ENCODE peak calls at places on chromosome 11, in five cellular contexts. One of them, this sample, is unnamed. For H3K4me1, the result is how much of the 10 kb centered on the place peaks cover.

GRCh38 chr11:90391756-90392155 is 168.9 kb upstream of the CHORDC1 start:
- DNase-seq in stomach: no peak
- DNase-seq in body of pancreas: no peak
- DNase-seq in sigmoid colon: no peak
- DNase-seq in upper lobe of left lung: no peak
- DNase-seq in this sample: no peak

GRCh38 chr11:45816614-45817013 is 11.7 kb downstream of the SLC35C1 start:
- DNase-seq in sigmoid colon: peak
- DNase-seq in body of pancreas: no peak
- DNase-seq in upper lobe of left lung: no peak
- DNase-seq in stomach: no peak
- DNase-seq in this sample: no peak

GRCh38 chr11:120712014-120712413 is 200.5 kb downstream of the GRIK4 start:
- DNase-seq in body of pancreas: no peak
- DNase-seq in stomach: no peak
- DNase-seq in upper lobe of left lung: no peak
- DNase-seq in sigmoid colon: no peak
- DNase-seq in this sample: no peak

GRCh38 chr11:123494195-123495050 is 64.4 kb downstream of the GRAMD1B start:
- DNase-seq in body of pancreas: no peak
- DNase-seq in upper lobe of left lung: no peak
- DNase-seq in sigmoid colon: no peak
- DNase-seq in stomach: no peak
- DNase-seq in this sample: no peak

GRCh38 chr11:61460986-61461385 is 31.1 kb downstream of the SDHAF2 start:
- DNase-seq in sigmoid colon: no peak
- DNase-seq in upper lobe of left lung: no peak
- DNase-seq in stomach: no peak
- DNase-seq in body of pancreas: no peak
- DNase-seq in this sample: no peak

GRCh38 chr11:35390737-35391682 is 28.3 kb downstream of the SLC1A2 start:
- DNase-seq in upper lobe of left lung: peak
- DNase-seq in body of pancreas: peak
- DNase-seq in stomach: peak
- DNase-seq in sigmoid colon: no peak
- DNase-seq in this sample: no peak

GRCh38 chr11:121067453-121067852 is 33.6 kb upstream of the TECTA start:
- DNase-seq in body of pancreas: no peak
- DNase-seq in stomach: no peak
- DNase-seq in upper lobe of left lung: no peak
- DNase-seq in sigmoid colon: no peak
- DNase-seq in this sample: no peak

GRCh38 chr11:96707273-96707672 is 317.5 kb downstream of the JRKL start:
- DNase-seq in sigmoid colon: no peak
- DNase-seq in upper lobe of left lung: no peak
- DNase-seq in stomach: no peak
- DNase-seq in body of pancreas: no peak
- DNase-seq in this sample: no peak

GRCh38 chr11:94089356-94089755 is 39.3 kb upstream of the PANX1 start:
- DNase-seq in body of pancreas: no peak
- DNase-seq in stomach: no peak
- DNase-seq in sigmoid colon: no peak
- DNase-seq in upper lobe of left lung: no peak
- DNase-seq in this sample: no peak

GRCh38 chr11:6576471-6577373 is 26.7 kb downstream of the RRP8 start:
- DNase-seq in upper lobe of left lung: no peak
- DNase-seq in sigmoid colon: peak
- DNase-seq in body of pancreas: no peak
- DNase-seq in stomach: no peak
- DNase-seq in this sample: no peak

GRCh38 chr11:112564228-112564955 is 303.7 kb upstream of the PLET1 start:
- DNase-seq in upper lobe of left lung: no peak
- DNase-seq in stomach: no peak
- DNase-seq in sigmoid colon: no peak
- DNase-seq in body of pancreas: no peak
- DNase-seq in this sample: peak

GRCh38 chr11:72759468-72759867 is 7.3 kb upstream of the ARAP1 start:
- DNase-seq in upper lobe of left lung: no peak
- DNase-seq in stomach: no peak
- DNase-seq in sigmoid colon: no peak
- DNase-seq in body of pancreas: no peak
- DNase-seq in this sample: no peak

GRCh38 chr11:68978931-68979591 is 1.7 kb downstream of the MRGPRD start:
- DNase-seq in sigmoid colon: peak
- DNase-seq in body of pancreas: no peak
- DNase-seq in upper lobe of left lung: peak
- DNase-seq in stomach: no peak
- DNase-seq in this sample: no peak

GRCh38 chr11:94201004-94201465 is 72.4 kb downstream of the PANX1 start:
- DNase-seq in sigmoid colon: no peak
- DNase-seq in upper lobe of left lung: no peak
- DNase-seq in body of pancreas: no peak
- DNase-seq in stomach: no peak
- DNase-seq in this sample: no peak

GRCh38 chr11:120424185-120424969 is 87.2 kb upstream of the GRIK4 start:
- DNase-seq in sigmoid colon: no peak
- DNase-seq in body of pancreas: no peak
- DNase-seq in stomach: no peak
- DNase-seq in upper lobe of left lung: no peak
- DNase-seq in this sample: no peak

GRCh38 chr11:2920343-2920742 is 8.9 kb downstream of the PHLDA2 start:
- DNase-seq in stomach: no peak
- DNase-seq in sigmoid colon: no peak
- DNase-seq in body of pancreas: no peak
- DNase-seq in upper lobe of left lung: no peak
- DNase-seq in this sample: no peak

GRCh38 chr11:11065396-11065795 is 207.5 kb upstream of the ZBED5 start:
- DNase-seq in body of pancreas: no peak
- DNase-seq in sigmoid colon: no peak
- DNase-seq in stomach: no peak
- DNase-seq in upper lobe of left lung: no peak
- DNase-seq in this sample: no peak

GRCh38 chr11:10747733-10748132 is 3.3 kb upstream of the CTR9 start:
- DNase-seq in body of pancreas: no peak
- DNase-seq in stomach: no peak
- DNase-seq in upper lobe of left lung: no peak
- DNase-seq in sigmoid colon: no peak
- DNase-seq in this sample: no peak

GRCh38 chr11:69644071-69644961 is 3.4 kb downstream of the CCND1 start:
- DNase-seq in stomach: peak
- DNase-seq in sigmoid colon: peak
- DNase-seq in body of pancreas: peak
- DNase-seq in upper lobe of left lung: peak
- DNase-seq in this sample: peak

GRCh38 chr11:104547996-104548661 is 350.1 kb downstream of the CASP12 start:
- DNase-seq in sigmoid colon: no peak
- DNase-seq in upper lobe of left lung: no peak
- DNase-seq in body of pancreas: no peak
- DNase-seq in stomach: no peak
- DNase-seq in this sample: no peak

GRCh38 chr11:113447621-113448310 is 27.4 kb downstream of the DRD2 start:
- DNase-seq in stomach: no peak
- DNase-seq in upper lobe of left lung: no peak
- DNase-seq in body of pancreas: no peak
- DNase-seq in sigmoid colon: no peak
- DNase-seq in this sample: no peak

GRCh38 chr11:112795142-112795815 is 165.9 kb upstream of the NCAM1 start:
- DNase-seq in stomach: peak
- DNase-seq in upper lobe of left lung: no peak
- DNase-seq in sigmoid colon: no peak
- DNase-seq in body of pancreas: no peak
- DNase-seq in this sample: no peak

GRCh38 chr11:125251956-125252355 is 87.4 kb downstream of the PKNOX2 start:
- DNase-seq in upper lobe of left lung: peak
- DNase-seq in stomach: no peak
- DNase-seq in sigmoid colon: no peak
- DNase-seq in body of pancreas: no peak
- DNase-seq in this sample: no peak

GRCh38 chr11:69511358-69512015 is 30.0 kb downstream of the LINC01488 start:
- DNase-seq in stomach: no peak
- DNase-seq in sigmoid colon: peak
- DNase-seq in body of pancreas: no peak
- DNase-seq in upper lobe of left lung: no peak
- DNase-seq in this sample: no peak

GRCh38 chr11:10654211-10655150 is 39.1 kb downstream of the IRAG1 start:
- DNase-seq in body of pancreas: peak
- DNase-seq in upper lobe of left lung: no peak
- DNase-seq in stomach: no peak
- DNase-seq in sigmoid colon: peak
- DNase-seq in this sample: no peak

GRCh38 chr11:117610045-117610444 is 187.0 kb downstream of the DSCAML1 start:
- DNase-seq in body of pancreas: no peak
- DNase-seq in stomach: no peak
- DNase-seq in upper lobe of left lung: no peak
- DNase-seq in sigmoid colon: no peak
- DNase-seq in this sample: no peak

GRCh38 chr11:121870202-121871045 is 245.6 kb downstream of the BLID start:
- DNase-seq in upper lobe of left lung: no peak
- DNase-seq in stomach: no peak
- DNase-seq in body of pancreas: no peak
- DNase-seq in sigmoid colon: no peak
- DNase-seq in this sample: peak

GRCh38 chr11:126339866-126340434 is 15.5 kb upstream of the ST3GAL4 start:
- DNase-seq in sigmoid colon: peak
- DNase-seq in upper lobe of left lung: peak
- DNase-seq in body of pancreas: peak
- DNase-seq in stomach: peak
- DNase-seq in this sample: peak

GRCh38 chr11:131546218-131546895 is 175.9 kb downstream of the NTM start:
- DNase-seq in stomach: no peak
- DNase-seq in body of pancreas: no peak
- DNase-seq in sigmoid colon: no peak
- DNase-seq in upper lobe of left lung: no peak
- DNase-seq in this sample: no peak

GRCh38 chr11:78727816-78728215 is 153.2 kb upstream of the NARS2 start:
- DNase-seq in stomach: no peak
- DNase-seq in body of pancreas: no peak
- DNase-seq in upper lobe of left lung: no peak
- DNase-seq in sigmoid colon: no peak
- DNase-seq in this sample: no peak

GRCh38 chr11:2515401-2516275 is 70.8 kb downstream of the KCNQ1 start:
- DNase-seq in sigmoid colon: peak
- DNase-seq in stomach: peak
- DNase-seq in upper lobe of left lung: no peak
- DNase-seq in body of pancreas: peak
- DNase-seq in this sample: no peak

DNA sequence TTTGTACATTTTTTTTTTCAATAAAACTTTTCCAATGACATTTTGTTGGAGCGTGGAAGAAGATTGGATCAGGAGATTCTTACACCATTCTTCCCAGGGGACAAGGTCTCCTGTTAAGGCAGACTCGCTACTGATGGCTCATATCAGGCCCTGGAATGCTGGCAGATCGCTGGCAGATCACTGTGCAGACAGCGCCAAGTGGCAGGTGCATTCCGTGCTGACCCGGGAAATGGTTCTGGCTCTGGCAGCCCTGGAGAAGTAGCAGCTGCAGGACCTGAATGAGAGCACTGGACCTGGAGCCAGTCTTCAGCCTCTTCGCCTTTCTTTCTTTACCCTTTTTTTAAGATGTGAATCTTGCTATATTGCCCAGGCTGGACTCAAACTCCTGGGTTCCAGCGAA is 10.7 kb downstream of the SERPINH1 start:
- DNase-seq in sigmoid colon: no peak
- DNase-seq in upper lobe of left lung: no peak
- DNase-seq in body of pancreas: no peak
- DNase-seq in stomach: no peak
- DNase-seq in this sample: no peak
- H3K4me1 ChIP-seq in sigmoid colon: under half
- H3K4me1 ChIP-seq in upper lobe of left lung: under half
- H3K4me1 ChIP-seq in body of pancreas: under half
- H3K4me1 ChIP-seq in stomach: under half
- H3K4me1 ChIP-seq in this sample: under half

GRCh38 chr11:41206388-41206787 is 253.1 kb downstream of the LRRC4C start:
- DNase-seq in sigmoid colon: no peak
- DNase-seq in body of pancreas: no peak
- DNase-seq in stomach: no peak
- DNase-seq in upper lobe of left lung: no peak
- DNase-seq in this sample: no peak

DNA sequence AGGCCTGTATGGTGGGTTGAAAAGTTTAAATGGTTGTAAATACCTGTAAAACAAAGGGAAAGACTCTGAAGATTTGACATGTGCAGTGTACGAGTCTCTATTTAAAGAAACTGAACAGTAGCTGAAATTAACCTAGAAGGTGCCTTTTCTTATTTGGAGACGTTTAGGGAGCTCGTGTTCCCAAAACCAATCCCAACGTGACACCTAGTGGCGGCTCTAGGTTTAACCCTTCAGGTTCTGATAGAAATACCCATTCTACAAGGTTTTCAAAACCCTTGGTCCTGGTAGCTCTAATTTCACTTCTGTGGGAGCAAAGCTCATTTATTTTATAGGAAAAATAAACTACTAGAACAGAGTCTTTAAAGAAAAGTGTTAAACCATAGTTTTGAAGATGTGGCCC is 258.3 kb downstream of the LRRC4C start:
- DNase-seq in stomach: peak
- DNase-seq in body of pancreas: no peak
- DNase-seq in upper lobe of left lung: no peak
- DNase-seq in sigmoid colon: no peak
- DNase-seq in this sample: no peak
- TF ChIP-seq CTCF in stomach: no peak
- TF ChIP-seq CTCF in body of pancreas: no peak
- TF ChIP-seq CTCF in upper lobe of left lung: no peak
- TF ChIP-seq CTCF in sigmoid colon: no peak
- TF ChIP-seq CTCF in this sample: no peak

DNA sequence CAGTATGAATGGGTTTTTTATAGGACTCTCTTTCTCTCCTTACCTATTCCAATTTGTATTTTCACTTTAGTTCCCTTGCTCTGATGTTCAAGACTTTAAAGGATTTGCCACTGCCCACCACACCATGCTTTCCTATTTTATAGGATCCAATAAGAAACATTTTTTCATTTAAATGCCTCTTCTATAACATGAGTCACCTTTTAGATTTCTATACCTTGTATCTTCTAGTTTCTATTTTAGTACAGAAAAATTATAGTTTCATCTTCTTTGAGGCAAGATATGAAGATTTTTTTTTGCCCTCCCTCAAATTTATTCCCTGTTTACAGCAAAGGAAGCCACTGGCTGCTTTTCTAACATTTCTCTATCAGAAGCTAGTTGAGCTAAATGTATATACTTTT is 76.8 kb downstream of the ARFGAP2 start:
- DNase-seq in body of pancreas: no peak
- DNase-seq in stomach: no peak
- DNase-seq in upper lobe of left lung: no peak
- DNase-seq in sigmoid colon: no peak
- DNase-seq in this sample: no peak
- TF ChIP-seq POLR2A in body of pancreas: no peak
- TF ChIP-seq POLR2A in stomach: no peak
- TF ChIP-seq POLR2A in upper lobe of left lung: no peak
- TF ChIP-seq POLR2A in sigmoid colon: no peak
- TF ChIP-seq POLR2A in this sample: no peak

DNA sequence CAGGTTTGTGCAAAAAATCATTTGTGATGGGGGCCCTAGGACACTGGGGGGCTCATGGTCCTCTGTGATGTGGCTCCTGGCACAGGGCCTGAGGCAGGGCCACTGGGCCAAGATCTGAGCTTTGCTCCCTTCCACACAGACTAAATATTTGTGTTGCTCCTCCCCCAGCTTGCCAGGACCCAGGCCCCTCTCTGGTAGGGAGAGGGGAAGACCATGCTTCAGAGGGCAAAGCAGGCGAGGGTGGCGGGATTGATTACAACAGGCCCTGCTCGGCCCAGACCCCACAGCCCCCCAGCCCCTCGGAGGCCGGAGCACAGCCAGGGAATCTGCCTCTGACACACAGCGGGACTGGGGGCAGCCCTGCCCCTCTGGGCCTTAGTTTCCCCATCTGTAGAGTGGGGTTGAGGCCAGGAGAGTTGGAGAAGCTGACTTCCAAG is 29.0 kb downstream of the WNT11 start:
- DNase-seq in stomach: no peak
- DNase-seq in body of pancreas: no peak
- DNase-seq in upper lobe of left lung: no peak
- DNase-seq in sigmoid colon: no peak
- DNase-seq in this sample: no peak
- H3K4me1 ChIP-seq in stomach: under half
- H3K4me1 ChIP-seq in body of pancreas: under half
- H3K4me1 ChIP-seq in upper lobe of left lung: under half
- H3K4me1 ChIP-seq in sigmoid colon: under half
- H3K4me1 ChIP-seq in this sample: under half

This sample was measured in tibial nerve.